ENCODE peak calls at places on chromosome 2, in eight cellular contexts. D is ureter, S is islet precursor cell, T is GM03348, N is T-helper 9 cell, Z is posterior cingulate gyrus, Y is retinal pigment epithelial cell, O is Right ventricle myocardium superior. U is an unnamed sample.

GRCh38 chr2:237833546-237833945 is 25.9 kb upstream of the RAMP1 start:
- DNase-seq in D (no peak), S (no peak), T (peak), N (no peak), Z (no peak), Y (no peak), O (no peak), U (peak)

GRCh38 chr2:159094173-159094737 is 125.8 kb downstream of the TANC1 start:
- DNase-seq in D (peak), S (no peak), T (peak), N (no peak), Z (no peak), Y (peak), O (peak), U (peak)

GRCh38 chr2:222671259-222672067 is at the start of gene MOGAT1:
- DNase-seq in D (peak), S (peak), T (peak), N (no peak), Z (peak), Y (no peak), O (peak), U (peak)

GRCh38 chr2:200779214-200779613 is 32.5 kb upstream of the BZW1 start:
- DNase-seq in D (no peak), S (no peak), T (no peak), N (no peak), Z (no peak), Y (no peak), O (no peak), U (no peak)

GRCh38 chr2:26907416-26907815 is 59.5 kb downstream of the DPYSL5 start:
- DNase-seq in D (peak), S (no peak), T (no peak), N (no peak), Z (peak), Y (no peak), O (no peak), U (no peak)

GRCh38 chr2:35298493-35298892 is 1057.1 kb upstream of the CRIM1 start:
- DNase-seq in D (peak), S (no peak), T (no peak), N (no peak), Z (no peak), Y (peak), O (no peak), U (peak)

GRCh38 chr2:177905640-177906039 is 166.9 kb downstream of the PDE11A start:
- DNase-seq in D (no peak), S (no peak), T (no peak), N (no peak), Z (no peak), Y (no peak), O (no peak), U (no peak)

GRCh38 chr2:97966545-97967215 is 29.1 kb downstream of the TMEM131 start:
- DNase-seq in D (no peak), S (no peak), T (no peak), N (no peak), Z (no peak), Y (no peak), O (no peak), U (no peak)

GRCh38 chr2:66982766-66983165 is 414.4 kb upstream of the ETAA1 start:
- DNase-seq in D (no peak), S (no peak), T (peak), N (no peak), Z (no peak), Y (no peak), O (no peak), U (no peak)

GRCh38 chr2:225100856-225101294 is 58.6 kb upstream of the DOCK10 start:
- DNase-seq in D (no peak), S (no peak), T (peak), N (no peak), Z (no peak), Y (peak), O (no peak), U (peak)

GRCh38 chr2:175468699-175469098 is 287.2 kb upstream of the ATP5MC3 start:
- DNase-seq in D (no peak), S (no peak), T (no peak), N (no peak), Z (no peak), Y (no peak), O (no peak), U (no peak)

GRCh38 chr2:128563348-128563687 is 244.7 kb upstream of the HS6ST1 start:
- DNase-seq in D (peak), S (no peak), T (peak), N (no peak), Z (peak), Y (no peak), O (peak), U (peak)

GRCh38 chr2:72778410-72778809 is 47.4 kb downstream of the EXOC6B start:
- DNase-seq in D (no peak), S (no peak), T (peak), N (no peak), Z (no peak), Y (no peak), O (no peak), U (peak)

GRCh38 chr2:66781804-66782203 is 346.9 kb downstream of the MEIS1 start:
- DNase-seq in D (no peak), S (no peak), T (no peak), N (no peak), Z (no peak), Y (no peak), O (no peak), U (no peak)